ENCODE peak calls at places on chromosome 13, in nine cellular contexts. Q is adipocyte; U is GF-D8; V is right cardiac atrium; J is stimulated activated CD4-positive, alpha-beta T cell treated with anti-CD3 and anti-CD28 coated beads, Interleukin-1b, Interleukin-23, amount 100 ng/mL, for 24 hours; Y is dorsolateral prefrontal cortex; M is pancreas; F is activated CD4-positive, alpha-beta T cell treated with anti-CD3 and anti-CD28 coated beads for 24 hours; I is activated CD8-positive, alpha-beta memory T cell treated with anti-CD3 and anti-CD28 coated beads for 4 hours. T is an unnamed sample.

GRCh38 chr13:41589434-41589833 is 132.1 kb downstream of the RGCC start:
- DNase-seq in F (no peak), Q (no peak), M (no peak), U (no peak), I (no peak), Y (no peak), J (no peak), V (no peak), T (no peak)

GRCh38 chr13:49098198-49098597 is 121.9 kb upstream of the MLNR start:
- DNase-seq in F (no peak), Y (no peak), I (no peak), V (peak; percentile 36), J (no peak), M (no peak), U (no peak), Q (peak; percentile 72), T (no peak)

GRCh38 chr13:28001049-28001448 is 12.6 kb upstream of the URAD start:
- DNase-seq in V (no peak), M (no peak), Y (no peak), I (no peak), Q (no peak), J (no peak), U (no peak), F (no peak), T (no peak)

GRCh38 chr13:105817498-105817897 is 718.0 kb downstream of the EFNB2 start:
- DNase-seq in U (no peak), I (no peak), J (no peak), F (no peak), M (no peak), V (no peak), Y (no peak), Q (no peak), T (no peak)

GRCh38 chr13:19622189-19622588 is 11.3 kb upstream of the MPHOSPH8 start:
- DNase-seq in M (no peak), Q (no peak), Y (no peak), J (no peak), I (no peak), V (no peak), U (no peak), F (no peak), T (no peak)

GRCh38 chr13:100363351-100363750 is 225.2 kb downstream of the GGACT start:
- DNase-seq in F (no peak), I (no peak), M (no peak), Y (no peak), V (no peak), Q (peak; percentile 65), U (no peak), J (no peak), T (no peak)

GRCh38 chr13:21529102-21529893 is 70.2 kb upstream of the ZDHHC20 start:
- DNase-seq in V (no peak), Y (no peak), I (no peak), J (no peak), M (no peak), Q (no peak), F (no peak), U (no peak), T (no peak)

GRCh38 chr13:100039740-100040139 is 49.2 kb upstream of the PCCA start:
- DNase-seq in V (no peak), F (no peak), U (no peak), J (no peak), Y (no peak), I (no peak), M (no peak), Q (peak; percentile 10), T (no peak)

GRCh38 chr13:79749556-79749955 is 268.6 kb downstream of the NDFIP2 start:
- DNase-seq in M (no peak), Q (no peak), Y (no peak), I (no peak), F (no peak), U (no peak), V (no peak), J (no peak), T (no peak)

GRCh38 chr13:112962911-112963625 is 5.9 kb upstream of the MCF2L start:
- DNase-seq in M (no peak), Y (no peak), F (no peak), V (peak; percentile 16), J (no peak), Q (no peak), I (no peak), U (no peak), T (no peak)

GRCh38 chr13:98327326-98328314 is 150.6 kb upstream of the RNF113B start:
- DNase-seq in Y (no peak), V (no peak), I (no peak), U (no peak), Q (peak; percentile 73), F (no peak), M (no peak), J (no peak), T (no peak)

GRCh38 chr13:44660050-44660449 is 83.9 kb upstream of the TSC22D1 start:
- DNase-seq in V (no peak), Y (no peak), J (no peak), U (no peak), Q (no peak), M (no peak), F (no peak), I (no peak), T (no peak)

GRCh38 chr13:39894586-39894985 is 239.1 kb downstream of the COG6 start:
- DNase-seq in F (no peak), Y (no peak), I (no peak), M (no peak), J (no peak), U (no peak), V (peak; percentile 76), Q (no peak), T (no peak)

GRCh38 chr13:39895254-39895653 is 239.8 kb downstream of the COG6 start:
- DNase-seq in F (no peak), V (no peak), M (no peak), Y (no peak), J (no peak), Q (no peak), I (no peak), U (no peak), T (no peak)